ENCODE peak calls at places on chromosomes 7 and 10, in four cellular contexts. N is K562, J is IMR-90, P is GM12878. I is an unnamed sample.
A peak's percentile ranks its signal among the peaks of the same experiment; 100 is the strongest.

GRCh38 chr10:113945075-113945686 is 90.7 kb downstream of the NHLRC2 start:
- DNase-seq in N (no peak), J (peak; percentile 70), P (no peak), I (peak; percentile 46)

GRCh38 chr7:67821116-67821515 is 824.5 kb downstream of the TYW1 start:
- DNase-seq in N (no peak), J (no peak), P (no peak), I (no peak)

GRCh38 chr10:62459072-62459471 is 84.9 kb downstream of the ZNF365 start:
- DNase-seq in N (no peak), J (peak; percentile 85), P (no peak), I (no peak)

GRCh38 chr10:99924856-99925255 is 84.9 kb downstream of the DNMBP start:
- DNase-seq in N (no peak), J (no peak), P (no peak), I (no peak)

GRCh38 chr7:143975617-143976016 is 21.0 kb downstream of the OR2F1 start:
- DNase-seq in N (peak; percentile 27), J (peak; percentile 31), P (no peak), I (no peak)

GRCh38 chr10:7491949-7492659 is 81.3 kb upstream of the SFMBT2 start:
- DNase-seq in N (no peak), J (no peak), P (peak; percentile 74), I (no peak)

GRCh38 chr10:93379366-93380042 is 102.6 kb downstream of the MYOF start:
- DNase-seq in N (no peak), J (peak; percentile 86), P (no peak), I (peak; percentile 83)

GRCh38 chr10:30359373-30360206 is 10.5 kb upstream of the MTPAP start:
- DNase-seq in N (peak; percentile 75), J (peak; percentile 43), P (peak; percentile 39), I (peak; percentile 56)

GRCh38 chr10:111037868-111038267 is 39.0 kb upstream of the ADRA2A start:
- DNase-seq in N (no peak), J (no peak), P (no peak), I (no peak)

GRCh38 chr7:151832656-151833055 is 44.3 kb downstream of the PRKAG2 start:
- DNase-seq in N (no peak), J (no peak), P (no peak), I (no peak)

DNA sequence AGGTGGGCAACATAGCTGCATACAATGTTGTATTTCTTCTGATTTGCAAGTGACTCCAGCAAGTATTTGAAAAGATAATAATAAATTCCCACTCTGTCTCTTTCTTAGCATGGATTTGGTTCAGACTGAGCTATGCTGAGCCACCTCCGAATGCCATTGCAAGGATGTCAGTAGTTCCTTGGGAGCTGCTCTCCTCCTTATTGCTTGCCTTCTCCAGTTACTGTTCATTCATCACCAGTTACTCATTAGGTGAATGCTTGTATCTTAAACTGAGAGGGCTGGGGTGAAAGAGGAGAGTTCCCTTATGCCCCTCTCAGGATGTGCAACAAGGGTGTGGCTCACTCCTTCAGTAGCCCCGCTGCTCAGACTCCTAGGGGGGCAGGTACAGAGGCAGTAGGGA is 78.4 kb upstream of the PRKAR2B start:
- DNase-seq in N (no peak), J (peak; percentile 43), P (no peak), I (no peak)
- TF ChIP-seq FOS in N (no peak), J (no peak), P (no peak), I (no peak)

GRCh38 chr10:72757712-72758111 is 65.8 kb downstream of the MCU start:
- DNase-seq in N (no peak), J (no peak), P (no peak), I (no peak)

GRCh38 chr10:72756674-72757385 is 64.9 kb downstream of the MCU start:
- DNase-seq in N (no peak), J (peak; percentile 50), P (no peak), I (peak; percentile 86)

GRCh38 chr10:72761498-72761897 is 69.6 kb downstream of the MCU start:
- DNase-seq in N (no peak), J (no peak), P (no peak), I (no peak)

GRCh38 chr10:72762042-72762441 is 70.1 kb downstream of the MCU start:
- DNase-seq in N (no peak), J (no peak), P (no peak), I (peak; percentile 50)

GRCh38 chr10:72759584-72759983 is 67.6 kb downstream of the MCU start:
- DNase-seq in N (no peak), J (no peak), P (no peak), I (no peak)
- TF ChIP-seq FOS in N (no peak), J (no peak), P (no peak), I (no peak)

DNA sequence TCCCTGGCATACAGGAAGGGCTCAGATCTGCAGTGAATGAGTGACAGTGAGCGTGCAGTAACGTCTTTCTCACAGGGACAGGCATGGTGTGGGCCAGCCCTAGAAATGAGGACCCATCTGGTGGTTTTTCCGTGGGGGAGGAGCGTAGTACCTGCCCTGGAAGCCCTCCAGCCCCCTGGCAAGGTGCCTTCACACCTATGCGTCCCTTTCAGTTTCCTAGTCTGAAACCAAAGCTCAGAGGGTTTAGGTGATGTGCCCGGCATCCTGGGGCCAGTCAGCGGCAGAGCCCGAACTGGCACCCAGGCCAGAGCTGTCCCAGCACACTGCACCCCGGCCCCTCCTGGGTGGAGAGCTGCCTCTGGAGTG is 4.3 kb downstream of the SPOCK2 start:
- DNase-seq in N (no peak), J (no peak), P (no peak), I (no peak)
- TF ChIP-seq FOS in N (no peak), J (no peak), P (no peak), I (no peak)

DNA sequence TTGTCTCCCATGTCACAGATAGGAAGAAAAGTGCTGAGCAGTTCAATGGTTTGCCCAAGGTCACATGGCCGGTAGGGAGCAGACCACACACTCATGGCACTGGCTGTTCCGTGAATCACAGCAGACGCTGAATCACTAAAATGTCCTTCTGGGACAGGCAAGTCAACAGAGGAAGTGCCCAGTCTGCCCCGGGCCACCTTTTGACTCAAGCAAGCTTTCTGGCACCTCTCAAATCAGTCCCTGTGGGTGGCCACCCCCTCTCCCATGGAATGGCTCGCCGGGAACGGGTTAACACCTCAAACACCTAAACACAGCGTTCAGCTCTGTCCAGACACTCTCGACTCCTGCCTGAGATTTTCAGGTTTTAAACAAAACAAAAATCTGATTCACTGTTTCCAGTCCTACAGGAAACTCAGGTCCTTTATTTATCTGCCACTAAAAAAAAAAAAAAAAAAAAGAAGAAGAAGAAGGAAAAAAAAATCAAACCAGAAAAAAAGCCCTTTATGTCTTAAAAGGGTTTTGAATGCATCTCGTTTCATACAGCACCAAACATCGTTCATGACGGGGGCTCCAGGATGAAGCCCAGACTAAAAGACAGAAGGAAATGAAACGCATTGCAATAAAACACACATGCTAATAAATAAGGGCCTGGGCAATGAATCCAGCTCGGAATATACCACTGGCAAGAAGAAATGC is 15.4 kb downstream of the CARD11 start:
- DNase-seq in N (no peak), J (peak; percentile 46), P (no peak), I (peak; percentile 90)
- TF ChIP-seq FOS in N (no peak), J (no peak), P (no peak), I (peak; percentile 91)

GRCh38 chr10:3850999-3851937 is 66.3 kb upstream of the KLF6 start:
- DNase-seq in N (no peak), J (peak; percentile 85), P (peak; percentile 72), I (peak; percentile 78)
- TF ChIP-seq FOS in N (no peak), J (peak; percentile 69), P (no peak), I (peak; percentile 15)

DNA sequence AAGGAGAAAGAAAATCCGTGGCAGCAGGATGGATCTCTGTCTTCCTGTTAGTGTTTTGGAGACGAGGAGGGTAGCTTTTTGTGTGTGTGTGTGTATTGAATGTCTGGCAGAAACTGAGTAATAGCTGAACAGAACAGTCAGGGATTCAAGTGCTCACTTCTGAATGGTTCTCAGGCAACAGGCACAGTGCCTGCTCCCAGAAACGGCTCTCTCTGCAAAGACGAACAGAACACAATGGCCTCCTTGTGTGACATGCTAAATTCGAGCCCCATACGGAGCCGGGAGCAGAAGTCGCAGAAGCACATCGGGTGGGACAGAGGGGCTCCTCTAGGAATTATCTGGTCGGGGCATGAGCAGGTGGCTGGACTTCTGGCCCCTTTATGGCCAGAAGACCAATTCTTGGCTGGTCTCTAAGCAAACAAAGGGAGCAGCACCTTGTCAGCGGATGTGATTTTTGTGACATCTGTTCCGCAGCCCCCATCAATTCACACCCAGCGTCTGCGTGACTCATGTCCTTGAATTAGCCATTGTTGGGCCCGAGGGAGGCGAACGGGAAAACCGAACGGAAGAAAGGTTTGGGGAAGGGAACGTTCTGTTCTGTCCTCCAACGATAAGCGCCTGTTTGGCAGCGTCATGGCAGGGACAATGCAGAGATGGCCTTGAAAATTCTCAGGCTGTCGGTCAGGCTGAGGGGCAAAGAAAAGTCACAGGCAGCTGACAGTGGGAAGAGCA is 47.3 kb upstream of the NPTX2 start:
- DNase-seq in N (no peak), J (no peak), P (no peak), I (no peak)
- TF ChIP-seq FOS in N (no peak), J (no peak), P (no peak), I (no peak)

DNA sequence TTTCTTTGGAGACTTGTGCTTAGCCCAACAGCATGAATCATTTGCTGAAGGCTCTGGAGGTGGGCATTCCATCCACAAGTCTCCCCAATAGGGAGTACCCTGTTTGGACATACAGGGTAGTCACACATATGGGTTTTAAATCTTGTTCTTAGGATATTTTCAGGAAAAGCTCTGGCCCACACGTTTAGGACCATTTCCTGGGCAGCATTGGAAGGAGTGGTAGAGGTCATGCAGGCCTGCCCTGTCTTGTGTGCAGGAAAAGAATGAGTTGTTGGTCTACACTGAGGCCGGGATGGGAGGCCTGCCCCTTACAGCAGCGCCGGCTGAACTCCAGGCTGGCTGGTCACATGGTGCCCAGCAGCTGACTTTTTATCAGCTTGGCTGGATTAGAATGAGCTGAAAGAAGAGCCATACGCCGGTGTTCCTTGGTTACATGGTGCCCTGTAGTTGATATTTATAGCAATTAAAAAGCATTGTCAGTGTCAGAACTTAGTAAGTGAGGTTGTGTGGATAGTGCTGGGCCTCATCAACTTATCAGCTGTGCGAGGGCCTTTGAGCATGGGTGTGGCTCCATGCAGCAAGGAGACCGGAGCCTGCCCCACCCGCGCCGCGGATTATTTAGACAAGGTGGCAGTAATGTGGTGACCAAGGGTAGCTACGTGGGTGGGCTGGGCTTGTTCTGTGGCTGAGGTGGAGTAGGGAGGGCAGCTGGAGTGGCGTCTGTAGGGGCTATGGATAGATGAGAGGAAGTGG is 28.6 kb downstream of the OGDH start:
- DNase-seq in N (peak; percentile 73), J (no peak), P (no peak), I (peak; percentile 62)
- TF ChIP-seq FOS in N (no peak), J (no peak), P (no peak), I (no peak)

DNA sequence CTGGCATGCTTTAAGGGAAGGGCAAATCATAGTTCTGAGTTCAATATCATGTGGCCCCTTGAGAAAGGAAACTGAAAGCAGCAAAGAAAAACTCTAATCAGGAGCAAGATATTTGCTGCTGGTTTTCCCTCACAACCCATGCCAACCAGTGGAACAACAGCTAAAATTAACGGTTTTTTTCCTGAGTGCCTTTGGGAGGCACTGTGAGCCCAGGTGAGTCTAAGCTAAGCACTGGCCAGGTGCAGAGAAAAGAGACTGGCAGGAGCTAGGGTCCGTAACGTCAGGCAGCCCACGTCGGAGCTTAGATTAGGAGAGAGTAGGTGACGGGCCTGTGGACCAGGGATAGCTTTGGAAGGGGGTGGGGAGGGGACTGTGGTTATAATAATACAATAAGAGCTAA is 97.7 kb upstream of the PALS2 start:
- DNase-seq in N (no peak), J (no peak), P (no peak), I (no peak)
- TF ChIP-seq FOS in N (no peak), J (no peak), P (no peak), I (no peak)